ENCODE peak calls at places on chromosomes 13 and 19, in five cellular contexts. S, H, Q, B and D are unnamed samples.
A peak's percentile ranks its signal among the peaks of the same experiment; 100 is the strongest.

GRCh38 chr13:99902657-99903056 is 68.9 kb downstream of the ZIC5 start:
- DNase-seq in B (no peak), H (no peak), Q (no peak), S (no peak), D (no peak)

GRCh38 chr19:36151144-36152051 is 849 bp downstream of the COX7A1 start:
- DNase-seq in S (peak; percentile 35), B (no peak), Q (no peak), H (peak; percentile 17), D (no peak)

GRCh38 chr19:33950141-33950805 is 153.6 kb downstream of the KCTD15 start:
- DNase-seq in S (no peak), B (no peak), Q (no peak), H (peak; percentile 3), D (no peak)

GRCh38 chr13:24381539-24382265 is 72.3 kb downstream of the C1QTNF9 start:
- DNase-seq in H (no peak), S (no peak), B (no peak), Q (no peak), D (no peak)

GRCh38 chr13:73556902-73557301 is 498.1 kb downstream of the KLF5 start:
- DNase-seq in Q (no peak), S (no peak), H (no peak), B (no peak), D (no peak)

GRCh38 chr19:50325310-50326100 is 3.7 kb downstream of the KCNC3 start:
- DNase-seq in Q (peak; percentile 68), S (peak; percentile 66), H (peak; percentile 47), B (peak; percentile 71), D (peak; percentile 94)

GRCh38 chr19:6551607-6552450 is 21.0 kb downstream of the TNFSF9 start:
- DNase-seq in H (no peak), B (no peak), Q (no peak), S (no peak), D (no peak)

GRCh38 chr13:31786011-31786410 is 46.7 kb downstream of the RXFP2 start:
- DNase-seq in S (no peak), B (no peak), Q (no peak), H (peak; percentile 39), D (no peak)

GRCh38 chr19:49858591-49858985 is 7.6 kb downstream of the PTOV1 start:
- DNase-seq in S (no peak), B (no peak), Q (no peak), H (no peak), D (no peak)

GRCh38 chr19:35142531-35143230 is 374 bp upstream of the FXYD7 start:
- DNase-seq in H (peak; percentile 52), Q (no peak), S (peak; percentile 50), B (no peak), D (no peak)

GRCh38 chr13:46297338-46297737 is 85.6 kb downstream of the LRRC63 start:
- DNase-seq in Q (no peak), H (peak; percentile 59), B (no peak), S (peak; percentile 25), D (no peak)

GRCh38 chr19:55491546-55492360 is 3.5 kb downstream of the SSC5D start:
- DNase-seq in B (no peak), H (no peak), Q (no peak), S (no peak), D (no peak)

GRCh38 chr19:4802711-4803110 is 11.2 kb downstream of the FEM1A start:
- DNase-seq in H (no peak), Q (no peak), B (no peak), S (no peak), D (no peak)

GRCh38 chr19:34639491-34640085 is 37.4 kb downstream of the SCGB2B2 start:
- DNase-seq in S (peak; percentile 77), B (no peak), H (peak; percentile 83), Q (peak; percentile 54), D (peak; percentile 32)

GRCh38 chr13:82298110-82298509 is 1584.2 kb downstream of the SLITRK1 start:
- DNase-seq in S (no peak), B (no peak), H (no peak), Q (no peak), D (no peak)